ENCODE peak calls at places on chromosome 17, in five cellular contexts. F, O, B, A and D are unnamed samples.

GRCh38 chr17:75242461-75243042 is 18.9 kb downstream of the GGA3 start:
- DNase-seq in F (no peak), B (no peak), O (no peak), A (no peak), D (no peak)

GRCh38 chr17:16516594-16517018 is 24.6 kb upstream of the LRRC75A start:
- DNase-seq in F (no peak), A (peak; percentile 70), O (no peak), B (no peak), D (no peak)

GRCh38 chr17:78359216-78359935 is 501 bp downstream of the SOCS3 start:
- DNase-seq in B (peak; percentile 51), F (peak; percentile 88), A (peak; percentile 75), O (no peak), D (peak; percentile 56)

GRCh38 chr17:42618442-42619150 is 9.1 kb downstream of the TUBG1 start:
- DNase-seq in F (no peak), A (peak; percentile 60), O (peak; percentile 64), B (no peak), D (peak; percentile 76)

GRCh38 chr17:50844117-50844700 is 8.8 kb downstream of the WFIKKN2 start:
- DNase-seq in B (no peak), O (no peak), A (no peak), F (peak; percentile 77), D (no peak)

GRCh38 chr17:27994586-27994985 is 47.9 kb upstream of the NLK start:
- DNase-seq in F (no peak), O (no peak), A (no peak), B (no peak), D (no peak)

GRCh38 chr17:43671755-43672502 is 10.2 kb upstream of the MEOX1 start:
- DNase-seq in B (no peak), O (no peak), A (no peak), F (no peak), D (no peak)

GRCh38 chr17:82226809-82227628 is 1.8 kb upstream of the SLC16A3 start:
- DNase-seq in A (peak; percentile 49), O (no peak), B (no peak), F (no peak), D (no peak)

GRCh38 chr17:45288825-45289224 is 26.9 kb upstream of the SPATA32 start:
- DNase-seq in O (no peak), A (peak; percentile 51), F (no peak), B (no peak), D (peak; percentile 69)

GRCh38 chr17:40015998-40016691 is 905 bp downstream of the CSF3 start:
- DNase-seq in A (peak; percentile 20), B (no peak), F (no peak), O (no peak), D (no peak)